ENCODE peak calls at places on chromosomes 5 and 9, in six cellular contexts. K is neural progenitor cell, A is PC-3, Z is MM.1S, G is HCT116, R is SK-N-SH. W is an unnamed sample.
A peak's percentile ranks its signal among the peaks of the same experiment; 100 is the strongest.

GRCh38 chr5:117295941-117296340 is 721.3 kb upstream of the SEMA6A start:
- DNase-seq in K (no peak), A (no peak), Z (no peak), G (no peak), R (no peak), W (no peak)

GRCh38 chr9:107810493-107810931 is 320.9 kb upstream of the KLF4 start:
- DNase-seq in K (no peak), A (peak; percentile 29), Z (no peak), G (no peak), R (no peak), W (peak; percentile 45)

GRCh38 chr5:167912944-167913343 is 378.5 kb upstream of the WWC1 start:
- DNase-seq in K (no peak), A (no peak), Z (no peak), G (no peak), R (no peak), W (no peak)

GRCh38 chr9:33651125-33651524 is 127.1 kb downstream of the ANKRD18B start:
- DNase-seq in K (peak; percentile 24), A (no peak), Z (no peak), G (no peak), R (no peak), W (no peak)

GRCh38 chr5:31706186-31706585 is 67.3 kb downstream of the PDZD2 start:
- DNase-seq in K (no peak), A (no peak), Z (no peak), G (no peak), R (no peak), W (no peak)

GRCh38 chr9:133666387-133666786 is 30.2 kb downstream of the DBH start:
- DNase-seq in K (no peak), A (no peak), Z (no peak), G (no peak), R (no peak), W (no peak)

GRCh38 chr5:168468836-168469235 is 17.4 kb upstream of the RARS1 start:
- DNase-seq in K (no peak), A (no peak), Z (no peak), G (no peak), R (no peak), W (peak; percentile 86)

GRCh38 chr5:40774626-40775025 is 18.9 kb upstream of the TTC33 start:
- DNase-seq in K (no peak), A (no peak), Z (no peak), G (no peak), R (no peak), W (no peak)

GRCh38 chr5:160213537-160213936 is 15.8 kb upstream of the FABP6 start:
- DNase-seq in K (no peak), A (peak; percentile 22), Z (peak; percentile 71), G (peak; percentile 21), R (no peak), W (peak; percentile 43)

GRCh38 chr5:80216096-80216495 is 39.8 kb downstream of the SERINC5 start:
- DNase-seq in K (no peak), A (no peak), Z (no peak), G (no peak), R (no peak), W (no peak)

GRCh38 chr5:59236448-59236847 is 653.6 kb downstream of the RAB3C start:
- DNase-seq in K (no peak), A (no peak), Z (no peak), G (no peak), R (no peak), W (no peak)

GRCh38 chr5:161064297-161064696 is 212.3 kb upstream of the ATP10B start:
- DNase-seq in K (no peak), A (no peak), Z (no peak), G (no peak), R (no peak), W (no peak)

GRCh38 chr5:154309361-154309725 is 118.8 kb downstream of the GALNT10 start:
- DNase-seq in K (no peak), A (no peak), Z (no peak), G (no peak), R (no peak), W (peak; percentile 87)

GRCh38 chr5:174097486-174098185 is 52.1 kb downstream of the NSG2 start:
- DNase-seq in K (no peak), A (peak; percentile 25), Z (no peak), G (no peak), R (no peak), W (peak; percentile 16)

GRCh38 chr9:132497731-132498130 is 84.7 kb upstream of the BARHL1 start:
- DNase-seq in K (no peak), A (no peak), Z (no peak), G (no peak), R (no peak), W (no peak)

DNA sequence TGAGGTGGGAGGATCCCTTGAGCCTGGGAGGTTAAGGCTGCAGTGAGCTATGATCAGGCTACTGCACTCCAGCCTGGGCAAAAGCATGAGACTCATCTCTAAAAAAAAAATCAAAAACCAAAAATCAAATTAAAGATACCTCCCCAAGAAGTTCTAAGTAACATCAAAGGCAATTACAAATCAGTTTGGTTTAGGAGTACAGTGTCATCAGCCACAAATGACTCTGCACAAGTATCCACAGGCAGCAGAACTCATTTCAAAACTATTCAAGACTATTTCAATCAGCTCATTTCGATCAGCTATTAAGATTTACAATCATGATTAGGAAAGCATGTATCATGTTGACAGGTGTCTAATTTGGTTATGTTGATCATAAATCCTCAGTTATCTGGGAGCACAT is 19.1 kb downstream of the TRMO start:
- DNase-seq in K (no peak), A (no peak), Z (no peak), G (no peak), R (no peak), W (no peak)
- TF ChIP-seq EZH2phosphoT487 in K (no peak), A (no peak), Z (no peak), G (no peak), R (no peak), W (no peak)

DNA sequence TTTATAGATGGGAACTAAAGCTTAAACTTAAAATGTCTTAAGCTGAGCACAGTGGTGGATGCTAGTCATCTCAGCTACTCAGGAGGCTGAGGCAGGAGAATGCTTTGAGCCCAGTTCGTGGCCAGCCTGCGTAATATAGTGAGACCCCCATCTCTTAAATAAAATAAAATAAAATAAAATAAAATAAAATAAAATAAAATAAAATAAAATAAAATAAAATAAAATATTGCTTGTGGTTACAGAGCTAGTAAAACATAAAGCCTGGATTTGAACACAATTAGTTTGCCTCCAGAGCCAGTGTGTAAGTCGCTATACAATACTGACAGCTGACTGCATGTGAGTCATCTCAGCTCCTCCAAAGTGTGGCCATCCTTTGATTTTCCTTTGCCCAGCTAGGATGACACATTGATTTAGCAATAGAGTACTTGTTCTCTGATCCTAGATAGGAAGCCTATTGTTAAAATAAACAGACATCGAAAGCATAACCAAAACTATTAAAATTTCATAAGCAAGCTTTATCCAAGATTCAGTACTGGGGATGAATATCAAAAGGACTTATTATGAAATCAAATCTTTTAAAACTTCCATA is 21.0 kb upstream of the DPYSL3 start:
- DNase-seq in K (no peak), A (peak; percentile 78), Z (no peak), G (no peak), R (no peak), W (peak; percentile 93)
- H3K9ac ChIP-seq in K (no peak overlapping the region), A (no peak overlapping the region), Z (no peak overlapping the region), G (no peak overlapping the region), R (peak overlapping the region; percentile 35), W (no peak overlapping the region)

GRCh38 chr9:89933578-89933977 is 328.8 kb downstream of the GADD45G start:
- DNase-seq in K (no peak), A (no peak), Z (no peak), G (no peak), R (no peak), W (no peak)

GRCh38 chr9:89939893-89940292 is 335.1 kb downstream of the GADD45G start:
- DNase-seq in K (no peak), A (no peak), Z (no peak), G (no peak), R (no peak), W (no peak)

GRCh38 chr9:89937051-89937450 is 332.2 kb downstream of the GADD45G start:
- DNase-seq in K (no peak), A (no peak), Z (no peak), G (no peak), R (no peak), W (no peak)

GRCh38 chr9:89935115-89935514 is 330.3 kb downstream of the GADD45G start:
- DNase-seq in K (no peak), A (no peak), Z (no peak), G (no peak), R (no peak), W (no peak)

DNA sequence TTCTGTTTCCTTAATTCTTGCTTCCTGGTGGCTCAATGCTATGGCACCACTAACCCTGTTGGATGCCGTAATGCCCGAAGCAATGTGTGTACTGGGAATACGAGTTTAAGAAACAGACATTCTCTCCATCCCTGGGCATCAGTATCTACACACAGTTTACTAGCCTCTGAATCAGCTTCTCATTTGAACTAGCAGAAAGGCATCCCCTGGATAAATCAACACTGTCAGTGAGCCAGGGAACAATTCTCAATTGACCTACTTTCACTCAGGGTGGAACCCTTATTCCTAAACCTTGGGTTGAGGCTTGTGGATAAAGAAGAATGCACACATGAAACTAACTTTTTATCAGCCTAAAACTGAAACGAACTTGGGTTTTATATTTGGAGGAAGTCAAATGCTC is 331.0 kb downstream of the GADD45G start:
- DNase-seq in K (no peak), A (no peak), Z (no peak), G (no peak), R (no peak), W (no peak)
- TF ChIP-seq EZH2phosphoT487 in K (no peak), A (no peak), Z (no peak), G (no peak), R (no peak), W (no peak)

GRCh38 chr5:176900783-176901204 is 1.6 kb upstream of the HK3 start:
- DNase-seq in K (no peak), A (no peak), Z (no peak), G (no peak), R (no peak), W (no peak)

GRCh38 chr5:176902102-176902814 is 3.1 kb upstream of the HK3 start:
- DNase-seq in K (no peak), A (no peak), Z (no peak), G (no peak), R (no peak), W (no peak)

GRCh38 chr5:176899946-176900782 is 1.0 kb upstream of the HK3 start:
- DNase-seq in K (no peak), A (no peak), Z (no peak), G (no peak), R (peak; percentile 30), W (no peak)

GRCh38 chr5:176902911-176903664 is 3.9 kb upstream of the HK3 start:
- DNase-seq in K (no peak), A (no peak), Z (no peak), G (no peak), R (no peak), W (no peak)

DNA sequence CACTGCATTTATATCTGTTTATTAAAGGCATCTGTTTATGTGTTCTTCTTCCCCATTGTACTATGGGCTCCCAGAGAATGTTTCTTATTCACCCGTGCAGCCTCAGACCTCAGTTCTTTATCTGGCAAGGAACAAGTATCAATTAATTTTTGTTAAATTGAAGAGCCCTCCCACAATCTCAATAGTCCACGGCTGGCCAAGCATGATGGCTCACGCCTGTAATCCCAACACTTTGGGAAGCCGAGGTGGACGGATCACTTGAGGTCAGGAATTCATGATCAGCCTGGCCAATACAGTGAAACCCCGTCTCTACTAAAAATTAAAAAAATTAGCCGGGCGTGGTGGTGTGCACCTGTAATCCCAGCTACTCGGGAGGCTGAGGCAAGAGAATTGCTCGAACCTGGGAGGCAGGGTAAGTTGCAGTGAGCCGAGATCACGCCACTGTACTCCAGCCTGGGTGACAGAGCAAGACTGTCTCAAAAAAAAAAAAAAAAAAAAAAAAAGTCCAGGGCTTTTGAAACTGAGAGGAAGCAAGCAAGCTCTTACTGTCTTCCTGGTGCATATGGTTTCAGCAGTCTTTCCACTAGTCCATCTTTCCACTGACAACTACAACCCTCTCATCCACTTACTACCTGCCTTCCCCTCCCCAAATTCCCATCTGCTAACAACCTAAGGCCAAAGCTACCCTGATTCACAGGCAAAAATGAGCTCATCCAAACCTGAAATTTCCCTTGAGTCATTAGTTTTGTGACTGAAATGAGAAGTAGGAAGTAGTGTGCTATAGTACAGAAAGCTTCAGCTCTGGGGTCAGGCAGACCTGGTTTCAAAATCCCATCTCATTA is 2.3 kb upstream of the HK3 start:
- DNase-seq in K (no peak), A (no peak), Z (no peak), G (no peak), R (no peak), W (no peak)
- H3K9ac ChIP-seq in K (no peak overlapping the region), A (no peak overlapping the region), Z (no peak overlapping the region), G (no peak overlapping the region), R (no peak overlapping the region), W (no peak overlapping the region)